ENCODE peak calls at places on chromosomes 13 and 19, in four cellular contexts. F is A549, O is GM12878, M is K562. H is an unnamed sample.

GRCh38 chr13:44237276-44237767 is 136.3 kb upstream of the SERP2 start:
- DNase-seq in F (no peak), O (peak; percentile 19), M (no peak), H (peak; percentile 98)

GRCh38 chr19:30061557-30062330 is 119.7 kb downstream of the URI1 start:
- DNase-seq in F (no peak), O (no peak), M (no peak), H (no peak)

GRCh38 chr13:108000998-108001397 is 214.3 kb downstream of the LIG4 start:
- DNase-seq in F (no peak), O (no peak), M (peak; percentile 4), H (no peak)

GRCh38 chr13:20272571-20273171 is 40.6 kb upstream of the GJB6 start:
- DNase-seq in F (no peak), O (no peak), M (no peak), H (no peak)

GRCh38 chr13:49649244-49649962 is 21.1 kb downstream of the ARL11 start:
- DNase-seq in F (peak; percentile 28), O (no peak), M (no peak), H (peak; percentile 68)

GRCh38 chr19:21568816-21569496 is 63.6 kb downstream of the ZNF429 start:
- DNase-seq in F (no peak), O (no peak), M (no peak), H (peak; percentile 94)

GRCh38 chr19:54199401-54199800 is 1.3 kb upstream of the RPS9 start:
- DNase-seq in F (no peak), O (no peak), M (no peak), H (no peak)

GRCh38 chr13:95098916-95099315 is 202.3 kb downstream of the ABCC4 start:
- DNase-seq in F (no peak), O (no peak), M (no peak), H (no peak)

GRCh38 chr13:105804561-105805190 is 730.8 kb downstream of the EFNB2 start:
- DNase-seq in F (no peak), O (no peak), M (no peak), H (peak; percentile 59)

GRCh38 chr19:13707901-13708300 is 56.4 kb upstream of the MRI1 start:
- DNase-seq in F (no peak), O (no peak), M (no peak), H (no peak)

GRCh38 chr19:418761-419632 is 10.1 kb upstream of the C2CD4C start:
- DNase-seq in F (no peak), O (no peak), M (no peak), H (no peak)

GRCh38 chr13:79512950-79513349 is 32.0 kb downstream of the NDFIP2 start:
- DNase-seq in F (no peak), O (no peak), M (no peak), H (no peak)

GRCh38 chr19:43789029-43789428 is 8.3 kb upstream of the KCNN4 start:
- DNase-seq in F (no peak), O (no peak), M (no peak), H (peak; percentile 56)

GRCh38 chr13:66723606-66724005 is 506.5 kb downstream of the PCDH9 start:
- DNase-seq in F (no peak), O (no peak), M (no peak), H (no peak)

GRCh38 chr19:6501740-6502648 is at the start of gene TUBB4A:
- DNase-seq in F (peak; percentile 54), O (no peak), M (peak; percentile 67), H (no peak)

GRCh38 chr13:43872181-43872580 is 7.4 kb downstream of the CCDC122 start:
- DNase-seq in F (no peak), O (no peak), M (no peak), H (peak; percentile 56)

GRCh38 chr13:43307921-43308433 is 284.6 kb downstream of the DNAJC15 start:
- DNase-seq in F (no peak), O (peak; percentile 68), M (no peak), H (peak; percentile 87)

GRCh38 chr19:45413497-45413896 is 7.1 kb downstream of the POLR1G start:
- DNase-seq in F (no peak), O (no peak), M (no peak), H (no peak)

GRCh38 chr13:99467764-99468163 is 33.5 kb upstream of the TM9SF2 start:
- DNase-seq in F (no peak), O (no peak), M (no peak), H (peak; percentile 77)

GRCh38 chr13:74047925-74048324 is 86.3 kb downstream of the KLF12 start:
- DNase-seq in F (peak; percentile 1), O (no peak), M (no peak), H (no peak)

GRCh38 chr13:103876571-103876970 is 810.4 kb upstream of the SLC10A2 start:
- DNase-seq in F (no peak), O (no peak), M (no peak), H (peak; percentile 1)

GRCh38 chr13:47826481-47826880 is 174.6 kb downstream of the SUCLA2 start:
- DNase-seq in F (no peak), O (no peak), M (no peak), H (peak; percentile 71)

DNA sequence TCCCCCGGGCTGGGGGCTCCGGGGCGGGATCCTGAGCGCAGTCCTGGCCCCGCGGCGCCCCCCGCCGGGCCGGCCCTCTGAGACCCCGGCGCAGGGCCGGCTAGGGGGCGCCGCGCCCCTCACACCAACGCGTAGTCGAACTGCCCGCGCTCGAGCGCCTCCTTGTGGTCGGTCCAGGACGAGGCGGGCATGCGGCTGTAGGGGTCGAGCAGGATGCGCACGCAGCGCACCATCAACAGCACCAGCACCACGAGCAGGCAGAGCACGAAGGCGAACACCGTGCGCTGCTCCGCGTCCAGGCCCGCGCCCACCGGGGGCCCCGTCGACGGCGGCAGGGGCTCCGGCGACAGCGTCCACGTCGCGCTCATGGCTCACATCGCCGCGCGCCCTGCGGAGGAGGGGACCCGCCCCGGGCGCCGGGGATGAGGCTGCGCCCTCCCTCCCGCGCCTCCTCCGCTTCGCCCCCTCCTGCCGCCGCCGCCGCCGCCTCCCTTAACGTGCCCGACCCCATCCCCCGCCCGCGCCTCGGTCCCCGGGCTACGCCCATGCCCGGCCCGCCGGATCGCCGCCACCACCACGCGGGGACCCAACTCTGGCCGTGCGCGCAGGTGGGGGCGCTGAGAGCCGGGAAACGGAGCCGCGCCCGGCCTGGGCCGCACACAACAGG is 631 bp downstream of the CTXN1 start:
- DNase-seq in F (peak; percentile 71), O (no peak), M (peak; percentile 91), H (peak; percentile 73)
- TF ChIP-seq BHLHE40 in F (no peak), O (no peak), M (no peak), H (no peak)

GRCh38 chr19:42561512-42561911 is 33.2 kb downstream of the CEACAM8 start:
- DNase-seq in F (no peak), O (no peak), M (no peak), H (no peak)

GRCh38 chr19:42568006-42568405 is 26.7 kb downstream of the CEACAM8 start:
- DNase-seq in F (no peak), O (no peak), M (no peak), H (no peak)

GRCh38 chr19:42567567-42567966 is 27.2 kb downstream of the CEACAM8 start:
- DNase-seq in F (no peak), O (no peak), M (no peak), H (no peak)

GRCh38 chr19:42560731-42561130 is 32.5 kb upstream of the CEACAM1 start:
- DNase-seq in F (no peak), O (no peak), M (no peak), H (no peak)

DNA sequence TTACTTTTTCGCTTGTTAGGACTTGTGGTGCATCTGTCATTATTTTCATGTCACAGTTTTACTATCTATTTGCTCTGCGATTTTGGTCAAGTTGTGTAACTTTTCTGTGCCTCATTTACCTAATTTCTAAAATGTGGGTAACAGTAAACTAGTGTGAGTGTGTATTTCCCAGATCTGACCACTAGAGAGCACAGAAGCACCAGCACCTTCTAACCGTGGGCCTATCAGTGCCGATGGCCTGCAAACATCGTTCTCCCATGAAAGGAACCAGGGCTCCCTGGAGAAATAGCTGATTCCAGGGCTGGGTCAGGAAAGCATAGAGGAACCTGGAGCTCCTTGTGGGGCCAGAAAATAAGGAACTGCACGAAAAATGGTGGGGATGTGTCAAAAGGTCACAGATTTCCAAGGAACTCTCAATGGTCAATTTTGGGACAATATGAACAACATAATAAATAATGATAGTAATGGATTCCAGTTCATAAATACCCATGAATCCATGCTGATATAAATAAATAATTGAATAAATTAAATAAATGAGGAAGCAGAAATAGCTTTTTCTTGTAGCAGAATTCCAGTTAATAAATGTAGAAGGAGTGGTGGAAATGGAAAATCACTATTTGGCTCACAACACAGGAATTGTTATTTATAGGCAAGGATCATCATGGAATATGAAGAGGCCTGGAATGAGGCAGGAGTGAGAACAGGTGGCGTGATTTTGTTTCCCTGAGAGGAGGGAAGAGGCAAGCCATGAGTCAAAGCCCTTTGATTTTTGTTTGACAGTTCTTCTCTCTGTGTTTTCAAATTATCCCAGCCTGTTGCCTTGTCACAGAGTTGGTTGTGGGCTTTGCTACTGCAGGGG is 31.1 kb downstream of the CEACAM8 start:
- DNase-seq in F (peak; percentile 95), O (no peak), M (peak; percentile 61), H (peak; percentile 39)
- TF ChIP-seq RCOR1 in F (no peak), O (no peak), M (no peak), H (no peak)

GRCh38 chr13:32261567-32261966 is 53.6 kb downstream of the ZAR1L start:
- DNase-seq in F (no peak), O (no peak), M (peak; percentile 67), H (peak; percentile 92)
- TF ChIP-seq BHLHE40 in F (no peak), O (no peak), M (no peak), H (no peak)

GRCh38 chr19:38183227-38183914 is 40.7 kb downstream of the DPF1 start:
- DNase-seq in F (no peak), O (no peak), M (peak; percentile 87), H (no peak)
- TF ChIP-seq RCOR1 in F (no peak), O (no peak), M (no peak), H (no peak)